ENCODE peak calls at places on chromosome 9, in eight cellular contexts. W is stimulated activated CD4-positive, alpha-beta T cell treated with anti-CD3 and anti-CD28 coated beads, Interleukin-12 subunit alpha, Interleukin-12 subunit beta, amount 100 ng/mL, for 48 hours; F is anterior cingulate cortex; O is H54; S is NCI-H1048; A is HT1080; T is NCI-H1092; N is PC-3. D is an unnamed sample.

GRCh38 chr9:129487658-129488483 is 133.0 kb downstream of the C9orf50 start:
- DNase-seq in W (peak; percentile 50), F (no peak), O (no peak), S (no peak), A (no peak), T (peak; percentile 39), N (no peak), D (no peak)

GRCh38 chr9:34559616-34560546 is 29.6 kb downstream of the CNTFR start:
- DNase-seq in W (no peak), F (no peak), O (peak; percentile 47), S (no peak), A (peak; percentile 54), T (no peak), N (no peak), D (no peak)

GRCh38 chr9:108687360-108687981 is 168.3 kb downstream of the ACTL7B start:
- DNase-seq in W (no peak), F (no peak), O (no peak), S (no peak), A (peak; percentile 7), T (no peak), N (no peak), D (no peak)

GRCh38 chr9:114484215-114484853 is 20.9 kb downstream of the WHRN start:
- DNase-seq in W (no peak), F (no peak), O (no peak), S (no peak), A (no peak), T (no peak), N (no peak), D (no peak)

GRCh38 chr9:38482918-38483592 is 58.8 kb upstream of the IGFBPL1 start:
- DNase-seq in W (no peak), F (no peak), O (no peak), S (no peak), A (no peak), T (peak; percentile 11), N (peak; percentile 3), D (no peak)

GRCh38 chr9:126883636-126884035 is 23.2 kb downstream of the ZBTB34 start:
- DNase-seq in W (no peak), F (no peak), O (no peak), S (no peak), A (no peak), T (no peak), N (no peak), D (no peak)

GRCh38 chr9:92767078-92768054 is 2.7 kb upstream of the BICD2 start:
- DNase-seq in W (no peak), F (no peak), O (no peak), S (no peak), A (no peak), T (no peak), N (no peak), D (no peak)

GRCh38 chr9:105290401-105290800 is 46.0 kb downstream of the SLC44A1 start:
- DNase-seq in W (no peak), F (no peak), O (no peak), S (no peak), A (no peak), T (no peak), N (peak; percentile 49), D (no peak)

GRCh38 chr9:119898316-119898715 is 529.1 kb upstream of the BRINP1 start:
- DNase-seq in W (no peak), F (no peak), O (no peak), S (no peak), A (no peak), T (no peak), N (no peak), D (no peak)

GRCh38 chr9:20624201-20625002 is 2.1 kb upstream of the MLLT3 start:
- DNase-seq in W (peak; percentile 34), F (peak; percentile 33), O (no peak), S (no peak), A (peak; percentile 73), T (peak; percentile 68), N (peak; percentile 81), D (peak; percentile 84)

GRCh38 chr9:101072259-101072658 is 43.7 kb downstream of the PLPPR1 start:
- DNase-seq in W (no peak), F (no peak), O (no peak), S (no peak), A (no peak), T (no peak), N (no peak), D (no peak)

GRCh38 chr9:78021692-78022091 is 9.9 kb downstream of the GNAQ start:
- DNase-seq in W (no peak), F (no peak), O (no peak), S (no peak), A (no peak), T (no peak), N (no peak), D (no peak)

GRCh38 chr9:131179561-131180219 is 54.3 kb downstream of the NUP214 start:
- DNase-seq in W (no peak), F (no peak), O (no peak), S (no peak), A (peak; percentile 46), T (no peak), N (no peak), D (no peak)

GRCh38 chr9:37836386-37836785 is 35.8 kb downstream of the DCAF10 start:
- DNase-seq in W (peak; percentile 7), F (no peak), O (no peak), S (no peak), A (no peak), T (no peak), N (no peak), D (no peak)

GRCh38 chr9:111997831-111998230 is 101.2 kb downstream of the UGCG start:
- DNase-seq in W (no peak), F (no peak), O (no peak), S (no peak), A (no peak), T (no peak), N (no peak), D (no peak)

GRCh38 chr9:31347082-31347617 is 1037.3 kb upstream of the ACO1 start:
- DNase-seq in W (no peak), F (no peak), O (no peak), S (no peak), A (peak; percentile 59), T (no peak), N (no peak), D (no peak)

GRCh38 chr9:17613723-17614122 is 34.9 kb downstream of the SH3GL2 start:
- DNase-seq in W (no peak), F (no peak), O (no peak), S (no peak), A (peak; percentile 61), T (no peak), N (peak; percentile 93), D (peak; percentile 87)

GRCh38 chr9:119905706-119906105 is 536.5 kb upstream of the BRINP1 start:
- DNase-seq in W (no peak), F (no peak), O (no peak), S (no peak), A (peak; percentile 9), T (peak; percentile 24), N (no peak), D (no peak)

GRCh38 chr9:34984049-34984448 is 5.5 kb upstream of the DNAJB5 start:
- DNase-seq in W (no peak), F (no peak), O (no peak), S (no peak), A (peak; percentile 21), T (no peak), N (peak; percentile 40), D (no peak)

GRCh38 chr9:133460405-133461175 is 812 bp downstream of the CACFD1 start:
- DNase-seq in W (no peak), F (peak; percentile 55), O (peak; percentile 70), S (no peak), A (no peak), T (peak; percentile 57), N (peak; percentile 28), D (no peak)

GRCh38 chr9:35001803-35002502 is 12.4 kb downstream of the DNAJB5 start:
- DNase-seq in W (no peak), F (no peak), O (no peak), S (no peak), A (peak; percentile 78), T (no peak), N (peak; percentile 72), D (no peak)

GRCh38 chr9:137083418-137084004 is 3.3 kb upstream of the MAN1B1 start:
- DNase-seq in W (no peak), F (peak; percentile 18), O (peak; percentile 98), S (no peak), A (peak; percentile 98), T (no peak), N (peak; percentile 92), D (no peak)

GRCh38 chr9:72839140-72839539 is 113.7 kb downstream of the ALDH1A1 start:
- DNase-seq in W (no peak), F (no peak), O (no peak), S (no peak), A (peak; percentile 42), T (no peak), N (no peak), D (no peak)

GRCh38 chr9:1267141-1267570 is 217.0 kb downstream of the DMRT2 start:
- DNase-seq in W (no peak), F (no peak), O (no peak), S (no peak), A (peak; percentile 67), T (no peak), N (peak; percentile 8), D (no peak)

GRCh38 chr9:89354471-89354870 is 36.2 kb downstream of the SECISBP2 start:
- DNase-seq in W (no peak), F (no peak), O (no peak), S (no peak), A (no peak), T (no peak), N (no peak), D (no peak)

GRCh38 chr9:37309136-37309535 is 113.4 kb upstream of the GRHPR start:
- DNase-seq in W (no peak), F (no peak), O (no peak), S (no peak), A (no peak), T (no peak), N (peak; percentile 34), D (no peak)